ENCODE peak calls at places on chromosomes 4 and X, in nine cellular contexts. E is AG09309; C is NCI-H2029; S is BJ; D is GM04504; X is stimulated activated CD4-positive, alpha-beta T cell treated with anti-CD3 and anti-CD28 coated beads, Interleukin-2, amount 100 ng/mL, for 4 hours; U is CD4-positive, alpha-beta memory T cell; A is NCI-H1436; J is NCI-H510A. Q is an unnamed sample.

GRCh38 chrX:13661735-13662536 is 9.0 kb downstream of the TCEANC start:
- DNase-seq in E (no peak), C (no peak), S (no peak), D (no peak), X (no peak), U (no peak), A (no peak), J (no peak), Q (no peak)

GRCh38 chr4:168569066-168569908 is 72.4 kb downstream of the PALLD start:
- DNase-seq in E (no peak), C (peak; percentile 61), S (no peak), D (no peak), X (no peak), U (no peak), A (peak; percentile 27), J (peak; percentile 9), Q (no peak)

GRCh38 chr4:69640289-69640688 is 847 bp upstream of the UGT2A2 start:
- DNase-seq in E (no peak), C (no peak), S (no peak), D (no peak), X (no peak), U (no peak), A (no peak), J (no peak), Q (no peak)

GRCh38 chr4:13701937-13702446 is 74.5 kb upstream of the BOD1L1 start:
- DNase-seq in E (peak; percentile 69), C (no peak), S (peak; percentile 74), D (peak; percentile 56), X (no peak), U (no peak), A (no peak), J (no peak), Q (no peak)

GRCh38 chr4:139704915-139705485 is 39.4 kb downstream of the MGST2 start:
- DNase-seq in E (no peak), C (no peak), S (no peak), D (no peak), X (no peak), U (no peak), A (no peak), J (no peak), Q (no peak)

GRCh38 chrX:130825509-130825908 is 77.5 kb downstream of the ENOX2 start:
- DNase-seq in E (no peak), C (no peak), S (no peak), D (no peak), X (no peak), U (no peak), A (no peak), J (no peak), Q (no peak)

GRCh38 chrX:68989865-68990606 is 161.2 kb downstream of the EFNB1 start:
- DNase-seq in E (peak; percentile 28), C (no peak), S (peak; percentile 23), D (peak; percentile 24), X (no peak), U (no peak), A (no peak), J (no peak), Q (peak; percentile 30)

GRCh38 chr4:80071643-80072606 is 1.1 kb downstream of the ANTXR2 start:
- DNase-seq in E (no peak), C (no peak), S (no peak), D (no peak), X (peak; percentile 61), U (peak; percentile 54), A (peak; percentile 32), J (peak; percentile 28), Q (peak; percentile 21)

GRCh38 chr4:176185068-176185467 is 10.3 kb downstream of the SPATA4 start:
- DNase-seq in E (peak; percentile 83), C (no peak), S (peak; percentile 54), D (peak; percentile 60), X (no peak), U (no peak), A (no peak), J (no peak), Q (no peak)

GRCh38 chr4:112702892-112703291 is 65.9 kb downstream of the LARP7 start:
- DNase-seq in E (no peak), C (no peak), S (no peak), D (no peak), X (no peak), U (no peak), A (no peak), J (no peak), Q (no peak)

GRCh38 chrX:134537179-134537945 is 77.4 kb downstream of the HPRT1 start:
- DNase-seq in E (no peak), C (no peak), S (peak; percentile 59), D (peak; percentile 69), X (no peak), U (no peak), A (no peak), J (no peak), Q (no peak)

GRCh38 chr4:150579591-150580234 is 2.2 kb upstream of the MAB21L2 start:
- DNase-seq in E (no peak), C (no peak), S (no peak), D (no peak), X (no peak), U (no peak), A (no peak), J (no peak), Q (no peak)

GRCh38 chr4:152943673-152944072 is 7.5 kb downstream of the FHDC1 start:
- DNase-seq in E (peak; percentile 39), C (no peak), S (peak; percentile 74), D (peak; percentile 74), X (no peak), U (no peak), A (no peak), J (no peak), Q (no peak)

GRCh38 chr4:186687263-186687662 is 36.4 kb downstream of the FAT1 start:
- DNase-seq in E (no peak), C (no peak), S (no peak), D (no peak), X (no peak), U (no peak), A (no peak), J (no peak), Q (no peak)

GRCh38 chr4:184983660-184984356 is 34.5 kb upstream of the HELT start:
- DNase-seq in E (peak; percentile 2), C (peak; percentile 44), S (no peak), D (peak; percentile 10), X (peak; percentile 61), U (peak; percentile 36), A (peak; percentile 24), J (no peak), Q (peak; percentile 77)

GRCh38 chr4:16233569-16234177 is 7.4 kb upstream of the TAPT1 start:
- DNase-seq in E (no peak), C (no peak), S (no peak), D (no peak), X (no peak), U (no peak), A (no peak), J (no peak), Q (no peak)

GRCh38 chrX:47321978-47322377 is 48.4 kb upstream of the ZNF157 start:
- DNase-seq in E (no peak), C (no peak), S (no peak), D (no peak), X (no peak), U (no peak), A (no peak), J (no peak), Q (no peak)

GRCh38 chrX:48971325-48972213 is at the start of gene KCND1:
- DNase-seq in E (no peak), C (no peak), S (no peak), D (no peak), X (no peak), U (no peak), A (peak; percentile 41), J (no peak), Q (peak; percentile 47)

GRCh38 chrX:46407753-46408130 is 137.5 kb downstream of the ZNF674 start:
- DNase-seq in E (peak; percentile 4), C (no peak), S (no peak), D (no peak), X (no peak), U (no peak), A (no peak), J (no peak), Q (no peak)

GRCh38 chrX:15334561-15334960 is 762 bp downstream of the PIGA start:
- DNase-seq in E (no peak), C (no peak), S (no peak), D (no peak), X (no peak), U (peak; percentile 26), A (no peak), J (no peak), Q (no peak)

GRCh38 chr4:26346203-26346620 is 25.4 kb downstream of the RBPJ start:
- DNase-seq in E (no peak), C (no peak), S (no peak), D (no peak), X (no peak), U (no peak), A (no peak), J (no peak), Q (no peak)

GRCh38 chrX:31222946-31223345 is 151.1 kb upstream of the FTHL17 start:
- DNase-seq in E (no peak), C (no peak), S (no peak), D (no peak), X (no peak), U (no peak), A (no peak), J (no peak), Q (no peak)

GRCh38 chr4:187179086-187180070 is 455.7 kb upstream of the FAT1 start:
- DNase-seq in E (no peak), C (no peak), S (no peak), D (no peak), X (no peak), U (no peak), A (no peak), J (no peak), Q (no peak)

GRCh38 chrX:70096052-70096451 is 33.8 kb downstream of the OTUD6A start:
- DNase-seq in E (no peak), C (no peak), S (no peak), D (no peak), X (no peak), U (no peak), A (no peak), J (peak; percentile 1), Q (no peak)

Q was measured in NCI-H1092.